ENCODE peak calls at places on chromosomes 4 and X, in six cellular contexts. Y is tibial nerve, C is psoas muscle, D is testis, S is tibial artery, A is left ventricle myocardium inferior. Z is an unnamed sample.

GRCh38 chrX:134173541-134174272 is 63.3 kb upstream of the CCDC160 start:
- DNase-seq in C (no peak), Y (no peak), D (no peak), S (no peak), A (no peak), Z (no peak)

GRCh38 chrX:120680090-120680489 is 50.2 kb upstream of the C1GALT1C1 start:
- DNase-seq in S (no peak), C (no peak), D (no peak), A (no peak), Y (no peak), Z (no peak)

GRCh38 chr4:45004847-45005565 is 278.6 kb upstream of the GNPDA2 start:
- DNase-seq in C (no peak), A (no peak), D (no peak), S (no peak), Y (no peak), Z (no peak)

GRCh38 chr4:53780736-53781400 is 189.6 kb upstream of the LNX1 start:
- DNase-seq in S (no peak), D (no peak), C (no peak), Y (no peak), A (no peak), Z (no peak)

GRCh38 chr4:80335554-80336358 is at the start of gene CFAP299:
- DNase-seq in S (peak), Y (peak), C (peak), D (peak), A (peak), Z (peak)

GRCh38 chrX:105463483-105463882 is 243.0 kb upstream of the TEX13A start:
- DNase-seq in S (no peak), A (no peak), C (no peak), Y (no peak), D (no peak), Z (no peak)

GRCh38 chrX:80808854-80809493 is 703 bp downstream of the BRWD3 start:
- DNase-seq in D (peak), C (no peak), S (peak), Y (no peak), A (no peak), Z (peak)

GRCh38 chr4:169253087-169253675 is 17.6 kb downstream of the SH3RF1 start:
- DNase-seq in A (no peak), Y (no peak), C (no peak), S (no peak), D (no peak), Z (no peak)

GRCh38 chr4:183588169-183588675 is 70.8 kb downstream of the RWDD4 start:
- DNase-seq in D (peak), S (peak), C (no peak), A (no peak), Y (no peak), Z (no peak)

GRCh38 chrX:3811331-3812311 is 98.2 kb upstream of the PRKX start:
- DNase-seq in Y (no peak), S (no peak), D (no peak), A (no peak), C (no peak), Z (no peak)

DNA sequence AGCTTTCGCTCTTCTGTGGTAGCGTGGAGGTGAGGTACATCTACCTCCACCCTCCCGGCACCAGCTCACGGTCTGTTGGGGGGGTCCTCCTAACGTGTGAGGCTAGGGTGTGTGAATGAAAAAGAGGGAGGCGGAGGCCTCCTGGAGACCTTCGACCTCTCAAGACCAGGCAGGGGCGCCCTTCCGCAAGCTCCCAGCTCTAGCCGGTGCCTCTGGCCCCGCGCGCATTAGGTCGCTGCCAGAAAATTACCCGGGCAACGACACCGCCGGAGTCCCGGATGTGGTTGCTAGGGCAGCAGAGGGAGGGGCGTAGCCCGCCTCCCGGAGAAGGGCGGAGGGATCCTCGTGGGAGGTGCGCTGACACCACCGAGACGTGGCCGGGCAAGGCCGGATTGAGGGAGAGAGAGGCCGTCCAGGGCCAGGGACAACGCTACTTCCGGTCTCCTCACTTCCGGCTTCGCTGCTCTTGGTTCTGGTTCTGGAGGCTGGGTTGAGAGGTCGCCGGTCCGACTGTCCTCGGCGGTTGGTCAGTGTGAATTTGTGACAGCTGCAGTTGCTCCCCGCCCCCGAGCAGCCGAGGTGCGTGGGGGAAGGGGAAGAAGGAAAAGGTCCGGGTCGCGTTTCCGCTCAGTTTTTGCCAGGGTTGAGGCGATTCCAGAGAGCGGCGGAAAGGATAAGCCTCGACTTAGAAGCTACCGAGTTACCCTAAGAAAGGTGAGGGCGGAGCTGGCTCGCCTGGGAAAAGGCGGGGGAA is at the start of the genes ARFIP1 and TIGD4:
- DNase-seq in C (peak), D (peak), S (peak), Y (peak), A (peak), Z (peak)
- TF ChIP-seq CTCF in C (no peak), D (no peak), S (no peak), Y (peak), A (peak), Z (peak)

GRCh38 chr4:147683172-147683571 is 791 bp downstream of the PRMT9 start:
- DNase-seq in S (peak), C (no peak), A (no peak), Y (no peak), D (peak), Z (no peak)

GRCh38 chr4:147678796-147679549 is 5.0 kb downstream of the PRMT9 start:
- DNase-seq in S (no peak), C (no peak), A (no peak), Y (no peak), D (no peak), Z (no peak)

GRCh38 chr4:147678121-147678520 is 5.8 kb downstream of the PRMT9 start:
- DNase-seq in S (no peak), Y (no peak), C (no peak), A (no peak), D (no peak), Z (no peak)

GRCh38 chr4:147683717-147684700 is at the start of gene PRMT9:
- DNase-seq in A (peak), Y (peak), C (peak), D (peak), S (peak), Z (peak)

GRCh38 chr4:147682755-147683154 is 1.2 kb downstream of the PRMT9 start:
- DNase-seq in Y (no peak), A (no peak), C (no peak), S (no peak), D (no peak), Z (no peak)
- H3K27ac ChIP-seq in Y (peak), A (peak), C (peak), S (no peak), D (no peak), Z (no peak)

DNA sequence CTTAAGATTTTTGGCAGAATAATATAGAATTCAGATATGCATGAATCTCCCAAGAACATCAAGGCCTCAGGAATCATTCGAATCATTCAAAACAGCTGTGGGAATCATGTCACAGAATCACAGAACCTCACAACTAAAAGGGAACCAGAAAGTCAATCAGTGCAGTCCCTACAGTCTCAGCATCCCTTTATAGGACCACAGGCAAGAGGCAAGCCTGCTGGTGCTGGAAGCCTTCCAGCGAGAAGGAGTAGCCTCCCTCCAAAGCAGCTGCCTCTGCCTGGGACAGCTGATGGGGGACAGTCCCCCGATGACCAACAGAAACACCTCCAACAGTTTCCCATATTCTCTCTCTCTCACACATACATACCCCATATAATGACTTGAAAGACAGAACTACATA is 20.7 kb downstream of the QDPR start:
- DNase-seq in S (no peak), A (no peak), D (no peak), C (no peak), Y (no peak), Z (no peak)
- H3K4me3 ChIP-seq in S (no peak), A (no peak), D (no peak), C (no peak), Y (no peak), Z (no peak)

GRCh38 chrX:54439967-54440871 is at the start of gene TSR2:
- DNase-seq in D (peak), S (peak), A (peak), C (peak), Y (peak), Z (peak)
- TF ChIP-seq CTCF in D (no peak), S (no peak), A (no peak), C (no peak), Y (no peak), Z (peak)

DNA sequence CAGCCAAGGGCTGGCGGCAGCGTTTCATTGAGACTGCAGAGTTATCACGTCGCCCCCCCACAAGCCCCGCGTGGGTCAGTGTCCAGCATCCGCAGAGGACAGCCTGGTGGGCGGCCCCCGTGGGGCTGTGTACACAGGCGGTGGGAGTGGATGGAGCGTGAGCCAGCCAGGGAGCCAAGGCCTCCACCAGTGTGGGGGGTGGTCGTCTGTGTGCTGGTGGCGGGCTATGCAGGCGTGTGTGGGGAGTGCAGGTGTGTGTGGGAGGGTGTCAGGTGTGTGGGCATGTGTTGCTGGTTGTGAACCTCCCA is 56.5 kb upstream of the NKX1-1 start:
- DNase-seq in Y (no peak), D (no peak), A (no peak), S (no peak), C (no peak), Z (no peak)
- H3K27ac ChIP-seq in Y (no peak), D (no peak), A (no peak), S (no peak), C (no peak), Z (no peak)

DNA sequence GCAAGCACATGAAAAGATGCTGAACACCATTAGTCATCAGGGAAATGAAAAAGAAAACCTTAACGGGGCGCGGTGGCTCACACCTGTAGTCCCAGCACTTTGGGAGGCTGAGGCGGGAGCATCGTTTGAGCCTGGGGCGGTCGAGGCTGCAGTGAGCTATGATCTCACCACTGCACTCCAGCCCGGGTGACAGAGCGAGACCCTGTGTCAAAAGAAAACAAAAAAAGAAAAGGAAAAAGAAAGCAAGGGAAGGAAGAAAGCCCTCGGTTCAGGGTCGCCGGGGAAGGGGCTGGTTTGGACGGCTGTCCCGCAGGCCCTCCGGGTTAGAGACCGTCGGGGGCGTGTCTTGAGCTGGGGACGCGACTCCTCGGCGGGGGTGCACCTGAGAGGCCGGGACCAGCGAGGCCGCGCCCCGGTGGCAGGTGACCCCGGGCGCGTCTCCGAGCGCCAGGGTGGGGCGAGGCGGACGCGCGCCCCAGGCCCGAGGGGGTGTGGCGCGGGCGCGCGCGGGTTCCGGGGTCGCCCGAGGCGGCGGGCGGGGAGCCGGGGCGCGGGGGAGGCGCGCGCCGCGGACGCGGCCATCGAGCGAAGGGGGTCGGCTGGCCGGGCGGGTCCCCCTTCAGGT is 478 bp upstream of the PLXNA3 start:
- DNase-seq in D (peak), C (no peak), S (no peak), A (no peak), Y (no peak), Z (no peak)
- H3K4me3 ChIP-seq in D (peak), C (peak), S (peak), A (peak), Y (peak), Z (peak)

DNA sequence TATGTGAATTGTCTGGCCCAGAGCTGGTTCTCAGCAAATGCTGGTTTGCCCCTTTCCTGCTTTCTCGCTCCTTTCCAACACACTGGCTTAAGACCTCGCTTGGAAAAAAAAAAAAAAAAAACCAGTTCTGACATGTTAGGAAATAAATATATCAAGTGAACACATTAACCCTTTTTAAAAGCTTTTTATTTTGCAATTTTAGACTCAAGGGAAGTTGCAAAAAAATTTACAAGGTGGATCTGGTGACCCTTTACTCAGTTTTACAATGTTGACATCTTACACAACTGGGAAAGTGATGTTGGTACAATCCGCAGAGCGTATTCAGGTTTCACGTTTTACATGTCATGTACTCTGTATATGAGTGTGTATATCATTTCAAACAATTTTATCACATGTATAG is 100.1 kb downstream of the RTL5 start:
- DNase-seq in A (no peak), D (no peak), C (no peak), Y (no peak), S (no peak), Z (no peak)
- TF ChIP-seq CTCF in A (no peak), D (no peak), C (no peak), Y (no peak), S (no peak), Z (no peak)